ENCODE peak calls at places on chromosomes 2 and 18, in six cellular contexts. J is RWPE2; T is CD8-positive, alpha-beta T cell; Y is right lobe of liver; C is left cardiac atrium; B is activated CD8-positive, alpha-beta T cell treated with anti-CD3 and anti-CD28 coated beads for 36 hours. P is an unnamed sample.
A peak's percentile ranks its signal among the peaks of the same experiment; 100 is the strongest.

GRCh38 chr18:59484796-59485328 is 125.8 kb upstream of the LMAN1 start:
- ATAC-seq in J (peak; percentile 21), T (no peak), Y (no peak), C (peak; percentile 57), B (no peak), P (no peak)

GRCh38 chr2:116211719-116212118 is 1602.8 kb upstream of the DDX18 start:
- ATAC-seq in J (no peak), T (no peak), Y (no peak), C (no peak), B (no peak), P (no peak)

GRCh38 chr2:61196671-61197070 is 34.7 kb downstream of the C2orf74 start:
- ATAC-seq in J (no peak), T (no peak), Y (no peak), C (no peak), B (no peak), P (no peak)

GRCh38 chr2:72222829-72223564 is 75.3 kb upstream of the CYP26B1 start:
- ATAC-seq in J (peak; percentile 64), T (no peak), Y (no peak), C (no peak), B (no peak), P (peak; percentile 93)

GRCh38 chr2:7825591-7826312 is 856.1 kb upstream of the ID2 start:
- ATAC-seq in J (peak; percentile 94), T (no peak), Y (no peak), C (peak; percentile 82), B (peak; percentile 94), P (no peak)

GRCh38 chr2:8238521-8239230 is 443.2 kb upstream of the ID2 start:
- ATAC-seq in J (no peak), T (no peak), Y (peak; percentile 38), C (peak; percentile 61), B (no peak), P (no peak)

GRCh38 chr18:56804395-56804794 is 153.2 kb downstream of the WDR7 start:
- ATAC-seq in J (no peak), T (no peak), Y (no peak), C (no peak), B (peak; percentile 30), P (no peak)

GRCh38 chr2:174145827-174146226 is 102.5 kb downstream of the OLA1 start:
- ATAC-seq in J (no peak), T (no peak), Y (peak; percentile 46), C (no peak), B (no peak), P (no peak)

GRCh38 chr18:61735564-61736102 is 157.2 kb downstream of the RNF152 start:
- ATAC-seq in J (no peak), T (no peak), Y (peak; percentile 66), C (no peak), B (no peak), P (no peak)

GRCh38 chr2:121197369-121198091 is 87.5 kb downstream of the TFCP2L1 start:
- ATAC-seq in J (peak; percentile 84), T (no peak), Y (peak; percentile 66), C (peak; percentile 90), B (no peak), P (no peak)

GRCh38 chr2:191679818-191680600 is 2.1 kb downstream of the NABP1 start:
- ATAC-seq in J (peak; percentile 61), T (no peak), Y (no peak), C (no peak), B (no peak), P (peak; percentile 6)